ENCODE peak calls at places on chromosomes 5 and 9, in nine cellular contexts. Y is gastrocnemius medialis, Q is PC-9, V is kidney, P is neural progenitor cell, B is transverse colon, A is MM.1S, X is esophagus muscularis mucosa, D is body of pancreas. M is an unnamed sample.

GRCh38 chr9:119195521-119195920 is 173.7 kb downstream of the BRINP1 start:
- DNase-seq in Y (no peak), Q (no peak), V (no peak), P (no peak), B (no peak), A (no peak), X (no peak), D (no peak), M (no peak)

GRCh38 chr5:95422842-95423241 is 31.7 kb downstream of the FAM81B start:
- DNase-seq in Y (no peak), Q (no peak), V (no peak), P (no peak), B (no peak), A (no peak), X (no peak), D (no peak), M (no peak)

GRCh38 chr9:121285835-121286687 is 18.1 kb downstream of the GSN start:
- DNase-seq in Y (peak; percentile 75), Q (peak; percentile 54), V (peak; percentile 86), P (peak; percentile 45), B (peak; percentile 63), A (no peak), X (no peak), D (peak; percentile 58), M (peak; percentile 47)

GRCh38 chr9:37035472-37036236 is 1.6 kb upstream of the PAX5 start:
- DNase-seq in Y (no peak), Q (no peak), V (no peak), P (peak; percentile 76), B (no peak), A (no peak), X (no peak), D (no peak), M (no peak)

GRCh38 chr5:108935602-108936001 is 187.9 kb downstream of the FER start:
- DNase-seq in Y (no peak), Q (no peak), V (no peak), P (no peak), B (no peak), A (no peak), X (no peak), D (no peak), M (no peak)

GRCh38 chr9:69027355-69028097 is 8.0 kb upstream of the FXN start:
- DNase-seq in Y (no peak), Q (peak; percentile 21), V (no peak), P (peak; percentile 71), B (peak; percentile 22), A (peak; percentile 74), X (no peak), D (peak; percentile 53), M (peak; percentile 48)

GRCh38 chr5:97163360-97163764 is 19.7 kb downstream of the RIOK2 start:
- DNase-seq in Y (no peak), Q (no peak), V (no peak), P (no peak), B (no peak), A (no peak), X (no peak), D (no peak), M (peak; percentile 13)

GRCh38 chr9:88751781-88752180 is 216.8 kb downstream of the NXNL2 start:
- DNase-seq in Y (no peak), Q (no peak), V (peak; percentile 45), P (no peak), B (no peak), A (no peak), X (peak; percentile 45), D (no peak), M (no peak)

GRCh38 chr5:96709152-96709821 is 47.1 kb downstream of the CAST start:
- DNase-seq in Y (no peak), Q (no peak), V (no peak), P (no peak), B (no peak), A (no peak), X (no peak), D (no peak), M (no peak)

GRCh38 chr9:73151653-73152382 is at the start of gene ANXA1:
- DNase-seq in Y (no peak), Q (peak; percentile 64), V (no peak), P (no peak), B (no peak), A (no peak), X (no peak), D (no peak), M (peak; percentile 23)

GRCh38 chr5:156042726-156043125 is 284.2 kb upstream of the SGCD start:
- DNase-seq in Y (no peak), Q (no peak), V (no peak), P (peak; percentile 6), B (no peak), A (no peak), X (no peak), D (no peak), M (no peak)

GRCh38 chr5:67205981-67206380 is 9.4 kb upstream of the CD180 start:
- DNase-seq in Y (no peak), Q (no peak), V (no peak), P (no peak), B (no peak), A (no peak), X (no peak), D (no peak), M (no peak)

GRCh38 chr5:64836190-64836750 is 67.5 kb downstream of the CWC27 start:
- DNase-seq in Y (no peak), Q (no peak), V (no peak), P (no peak), B (no peak), A (peak; percentile 21), X (no peak), D (no peak), M (no peak)

GRCh38 chr5:138386290-138386689 is 33.8 kb downstream of the KDM3B start:
- DNase-seq in Y (peak; percentile 56), Q (no peak), V (no peak), P (no peak), B (no peak), A (no peak), X (no peak), D (no peak), M (no peak)

GRCh38 chr5:76820491-76820890 is 1.7 kb downstream of the F2RL1 start:
- DNase-seq in Y (no peak), Q (no peak), V (no peak), P (no peak), B (no peak), A (no peak), X (no peak), D (no peak), M (no peak)

DNA sequence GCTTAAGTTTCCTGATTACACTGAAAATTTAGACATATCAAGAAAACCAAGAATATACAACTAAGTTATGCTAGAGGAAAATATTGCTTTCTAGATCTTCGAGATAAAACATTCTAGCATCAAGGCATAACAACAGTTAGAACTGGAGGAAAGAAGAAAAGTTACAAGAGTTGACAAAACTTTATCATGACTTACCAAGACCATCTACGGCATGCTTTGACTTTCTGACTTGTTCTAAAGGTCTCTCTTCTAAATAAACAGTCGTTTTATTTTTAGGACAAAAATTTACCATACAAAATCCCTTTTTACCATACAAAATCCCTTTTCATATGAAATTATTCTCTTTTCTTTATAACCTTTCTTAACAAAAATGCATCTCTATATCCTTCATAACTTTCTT is 1110.1 kb upstream of the CDH10 start:
- DNase-seq in Y (no peak), Q (no peak), V (no peak), P (peak; percentile 21), B (no peak), A (no peak), X (no peak), D (no peak), M (peak; percentile 9)
- H3K4me3 ChIP-seq in Y (no peak overlapping the region), Q (no peak overlapping the region), V (no peak overlapping the region), P (no peak overlapping the region), B (no peak overlapping the region), A (no peak overlapping the region), X (no peak overlapping the region), D (no peak overlapping the region), M (no peak overlapping the region)

DNA sequence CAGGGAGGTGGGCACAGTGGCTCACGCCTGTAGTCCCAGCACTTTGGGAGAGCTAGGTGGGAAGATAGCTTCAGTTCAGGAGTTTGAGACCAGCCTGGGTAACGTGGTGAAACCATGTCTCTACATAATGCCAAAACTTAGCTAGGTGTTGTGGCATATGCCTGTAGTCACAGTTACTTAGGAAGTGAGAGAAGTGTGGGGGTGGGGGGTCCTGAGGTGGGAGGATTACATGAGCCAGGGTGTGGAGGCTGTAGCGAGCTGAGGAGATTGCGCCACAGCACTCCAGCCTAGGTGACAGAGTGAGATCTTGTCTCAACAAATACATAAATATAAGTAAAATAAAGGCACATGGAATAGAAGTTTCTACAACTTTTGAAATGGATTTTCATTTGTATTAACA is 23.1 kb downstream of the VCAN start:
- DNase-seq in Y (no peak), Q (no peak), V (no peak), P (no peak), B (no peak), A (no peak), X (no peak), D (no peak), M (no peak)
- H3K36me3 ChIP-seq in Y (no peaks in the 10 kb centered on the region), Q (no peaks in the 10 kb centered on the region), V (no peaks in the 10 kb centered on the region), P (peaks cover 9% of the 10 kb centered on the region), B (no peaks in the 10 kb centered on the region), A (no peaks in the 10 kb centered on the region), X (no peaks in the 10 kb centered on the region), D (no peaks in the 10 kb centered on the region), M (no peaks in the 10 kb centered on the region)

GRCh38 chr9:520315-520714 is 305.6 kb downstream of the DOCK8 start:
- DNase-seq in Y (no peak), Q (no peak), V (no peak), P (no peak), B (no peak), A (no peak), X (no peak), D (no peak), M (no peak)

GRCh38 chr9:515665-516064 is 301.0 kb downstream of the DOCK8 start:
- DNase-seq in Y (no peak), Q (no peak), V (no peak), P (no peak), B (no peak), A (no peak), X (no peak), D (no peak), M (peak; percentile 7)

GRCh38 chr9:518540-518939 is 303.9 kb downstream of the DOCK8 start:
- DNase-seq in Y (no peak), Q (no peak), V (no peak), P (no peak), B (peak; percentile 60), A (no peak), X (no peak), D (no peak), M (no peak)

GRCh38 chr9:519579-519978 is 304.9 kb downstream of the DOCK8 start:
- DNase-seq in Y (no peak), Q (no peak), V (no peak), P (no peak), B (no peak), A (no peak), X (no peak), D (no peak), M (no peak)

DNA sequence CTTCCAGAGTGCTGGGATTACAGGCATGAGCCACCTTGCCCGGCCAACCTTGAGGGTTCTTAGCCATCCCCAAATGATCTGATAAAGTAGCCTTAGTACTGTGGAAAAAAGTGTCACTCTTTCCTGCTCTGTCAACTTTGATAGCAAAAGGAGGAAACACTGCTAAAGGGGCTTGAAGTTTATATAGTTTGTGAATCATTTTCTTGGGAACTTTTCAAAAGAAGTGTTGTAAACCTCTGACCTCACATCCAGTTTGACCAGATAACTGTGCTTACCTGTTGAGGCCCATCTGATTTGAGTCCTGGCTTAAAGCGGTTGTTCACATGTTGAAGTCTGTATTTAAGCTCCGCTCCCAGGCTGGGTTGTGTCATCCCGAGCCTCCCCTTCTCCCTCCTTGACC is 303.3 kb downstream of the DOCK8 start:
- DNase-seq in Y (no peak), Q (no peak), V (no peak), P (no peak), B (no peak), A (no peak), X (no peak), D (no peak), M (no peak)
- H3K4me3 ChIP-seq in Y (no peak overlapping the region), Q (no peak overlapping the region), V (no peak overlapping the region), P (no peak overlapping the region), B (no peak overlapping the region), A (no peak overlapping the region), X (no peak overlapping the region), D (no peak overlapping the region), M (no peak overlapping the region)

GRCh38 chr5:172127581-172127980 is 60.4 kb downstream of the STK10 start:
- DNase-seq in Y (no peak), Q (no peak), V (peak; percentile 49), P (no peak), B (no peak), A (no peak), X (no peak), D (no peak), M (no peak)
- H3K36me3 ChIP-seq in Y (no peaks in the 10 kb centered on the region), Q (no peaks in the 10 kb centered on the region), V (no peaks in the 10 kb centered on the region), P (no peaks in the 10 kb centered on the region), B (no peaks in the 10 kb centered on the region), A (peaks cover 2% of the 10 kb centered on the region), X (peaks cover 19% of the 10 kb centered on the region), D (no peaks in the 10 kb centered on the region), M (no peaks in the 10 kb centered on the region)

M was measured in HAP-1.